ENCODE peak calls at places on chromosomes 1 and 21, in eight cellular contexts. W is thyroid gland; Q is stomach; T is CD8-positive, alpha-beta T cell; X is left ventricle myocardium inferior; Y is pancreas; D is lower lobe of right lung; F is hepatocyte. O is an unnamed sample.

GRCh38 chr1:3473381-3473844 is 18.9 kb downstream of the ARHGEF16 start:
- DNase-seq in W (no peak), Q (no peak), T (no peak), X (no peak), Y (no peak), D (no peak), F (no peak), O (no peak)

GRCh38 chr21:36909901-36910561 is 56.4 kb downstream of the HLCS start:
- DNase-seq in W (no peak), Q (no peak), T (no peak), X (no peak), Y (no peak), D (no peak), F (peak; percentile 81), O (no peak)

GRCh38 chr1:73674945-73675561 is 522.9 kb downstream of the LRRIQ3 start:
- DNase-seq in W (no peak), Q (no peak), T (no peak), X (no peak), Y (no peak), D (no peak), F (peak; percentile 25), O (no peak)

GRCh38 chr1:194568610-194569009 is 1382.2 kb upstream of the B3GALT2 start:
- DNase-seq in W (no peak), Q (no peak), T (no peak), X (no peak), Y (no peak), D (no peak), F (no peak), O (no peak)

GRCh38 chr1:151832318-151832984 is 849 bp upstream of the RORC start:
- DNase-seq in W (peak; percentile 99), Q (peak; percentile 98), T (no peak), X (peak; percentile 84), Y (peak; percentile 98), D (peak; percentile 93), F (peak; percentile 52), O (peak; percentile 88)

GRCh38 chr1:19458815-19459417 is 26.4 kb downstream of the CAPZB start:
- DNase-seq in W (peak; percentile 62), Q (peak; percentile 79), T (no peak), X (peak; percentile 59), Y (no peak), D (no peak), F (no peak), O (peak; percentile 71)

GRCh38 chr1:109170051-109170775 is 43.5 kb upstream of the SARS1 start:
- DNase-seq in W (no peak), Q (no peak), T (no peak), X (no peak), Y (no peak), D (no peak), F (no peak), O (no peak)

GRCh38 chr1:28577052-28577678 is 14.9 kb upstream of the RAB42 start:
- DNase-seq in W (no peak), Q (no peak), T (no peak), X (no peak), Y (no peak), D (no peak), F (no peak), O (no peak)

DNA sequence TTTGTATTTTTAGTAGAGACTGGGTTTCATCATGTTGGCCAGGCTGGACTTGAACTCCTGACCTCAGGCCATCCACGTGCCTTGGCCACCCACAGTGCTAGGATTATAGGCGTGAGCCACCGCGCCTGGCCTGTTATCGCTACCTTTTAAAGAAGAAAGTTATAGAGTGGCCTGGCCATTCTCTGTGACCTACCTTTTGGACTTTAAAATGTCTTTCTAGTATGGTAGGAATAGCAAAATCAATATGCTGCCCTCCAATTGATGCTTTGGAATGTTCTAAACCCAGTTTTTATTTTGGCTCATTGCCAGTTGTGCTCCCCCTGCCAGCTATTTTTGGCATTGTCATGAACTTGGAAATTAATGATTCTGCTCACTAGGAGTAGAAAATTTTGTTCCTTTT is 19.9 kb downstream of the HIPK1 start:
- DNase-seq in W (no peak), Q (no peak), T (no peak), X (no peak), Y (peak; percentile 50), D (no peak), F (no peak), O (no peak)
- TF ChIP-seq CTCF in W (peak; percentile 28), Q (no peak), T (peak; percentile 68), X (peak; percentile 43), Y (peak; percentile 16), D (peak; percentile 25), F (peak; percentile 29), O (no peak)

GRCh38 chr1:245055752-245056151 is 99.0 kb upstream of the KIF26B start:
- DNase-seq in W (no peak), Q (no peak), T (no peak), X (no peak), Y (no peak), D (no peak), F (no peak), O (no peak)
- H3K4me3 ChIP-seq in W (no peak overlapping the region), Q (no peak overlapping the region), T (no peak overlapping the region), X (no peak overlapping the region), Y (no peak overlapping the region), D (no peak overlapping the region), F (no peak overlapping the region), O (no peak overlapping the region)

GRCh38 chr1:198648584-198648983 is 9.7 kb downstream of the PTPRC start:
- DNase-seq in W (no peak), Q (no peak), T (no peak), X (no peak), Y (no peak), D (no peak), F (no peak), O (no peak)

GRCh38 chr1:198650506-198650905 is 11.7 kb downstream of the PTPRC start:
- DNase-seq in W (no peak), Q (no peak), T (no peak), X (no peak), Y (no peak), D (no peak), F (no peak), O (no peak)

GRCh38 chr1:198649598-198650338 is 10.9 kb downstream of the PTPRC start:
- DNase-seq in W (no peak), Q (no peak), T (no peak), X (no peak), Y (no peak), D (no peak), F (no peak), O (no peak)

GRCh38 chr1:198653815-198654413 is 15.1 kb downstream of the PTPRC start:
- DNase-seq in W (no peak), Q (no peak), T (no peak), X (no peak), Y (no peak), D (no peak), F (no peak), O (no peak)

DNA sequence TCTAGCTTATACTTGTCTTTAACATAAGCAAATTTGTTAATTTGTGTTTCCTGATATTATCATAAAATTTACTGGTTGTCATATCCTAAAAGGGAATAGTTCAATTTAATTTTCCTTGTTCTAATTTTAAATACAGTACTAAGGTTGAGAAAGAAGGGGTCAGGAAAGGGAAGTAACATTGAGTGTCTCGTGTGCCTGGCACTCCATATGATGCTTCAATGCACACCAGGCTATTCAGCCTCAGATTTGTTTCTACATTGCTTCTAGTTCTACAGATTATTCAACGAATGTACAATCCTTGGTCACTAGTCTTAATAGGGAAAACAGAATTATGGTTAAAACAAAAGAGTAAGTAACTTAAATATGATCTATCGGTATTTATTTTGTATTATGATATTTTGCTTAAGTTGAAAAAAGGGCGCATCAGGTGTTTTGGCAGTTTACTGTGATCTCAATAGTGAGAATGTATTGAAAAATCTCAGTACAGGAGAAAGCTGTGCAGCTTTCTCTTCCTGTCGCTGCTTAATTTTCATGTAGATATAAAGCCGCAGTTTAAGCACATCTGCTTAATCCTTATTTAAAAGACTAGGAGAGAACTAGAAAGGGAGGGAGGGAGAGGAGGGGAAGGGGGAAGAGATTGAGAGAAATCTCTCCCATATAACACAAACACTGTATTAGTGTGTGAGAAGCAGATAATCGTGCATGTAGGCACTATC is 13.0 kb downstream of the PTPRC start:
- DNase-seq in W (no peak), Q (no peak), T (no peak), X (no peak), Y (no peak), D (no peak), F (no peak), O (no peak)
- H3K4me1 ChIP-seq in W (no peaks in the 10 kb centered on the region), Q (peaks cover 2% of the 10 kb centered on the region), T (peaks cover 78% of the 10 kb centered on the region), X (no peaks in the 10 kb centered on the region), Y (no peaks in the 10 kb centered on the region), D (no peaks in the 10 kb centered on the region), F (peaks cover 1% of the 10 kb centered on the region), O (no peaks in the 10 kb centered on the region)

GRCh38 chr1:205584732-205585131 is 47.1 kb downstream of the ELK4 start:
- DNase-seq in W (no peak), Q (no peak), T (no peak), X (no peak), Y (no peak), D (no peak), F (no peak), O (peak; percentile 26)

GRCh38 chr1:205587576-205587975 is 44.2 kb downstream of the ELK4 start:
- DNase-seq in W (no peak), Q (no peak), T (no peak), X (no peak), Y (no peak), D (no peak), F (no peak), O (no peak)

GRCh38 chr1:205583461-205584130 is 48.2 kb downstream of the ELK4 start:
- DNase-seq in W (no peak), Q (no peak), T (no peak), X (no peak), Y (no peak), D (no peak), F (no peak), O (peak; percentile 18)

GRCh38 chr1:205585835-205586785 is 45.7 kb downstream of the ELK4 start:
- DNase-seq in W (no peak), Q (no peak), T (no peak), X (no peak), Y (no peak), D (no peak), F (no peak), O (no peak)

GRCh38 chr1:205585169-205585834 is 46.5 kb downstream of the ELK4 start:
- DNase-seq in W (no peak), Q (no peak), T (no peak), X (no peak), Y (no peak), D (no peak), F (no peak), O (no peak)
- TF ChIP-seq CTCF in W (no peak), Q (no peak), T (no peak), X (no peak), Y (no peak), D (no peak), F (no peak), O (no peak)

GRCh38 chr1:42689912-42690311 is 7.7 kb downstream of the YBX1 start:
- DNase-seq in W (no peak), Q (no peak), T (no peak), X (no peak), Y (no peak), D (no peak), F (no peak), O (no peak)

GRCh38 chr1:42684139-42684538 is 1.9 kb downstream of the YBX1 start:
- DNase-seq in W (no peak), Q (no peak), T (no peak), X (no peak), Y (no peak), D (no peak), F (no peak), O (peak; percentile 40)

GRCh38 chr1:42682739-42683529 is 716 bp downstream of the YBX1 start:
- DNase-seq in W (peak; percentile 76), Q (peak; percentile 82), T (peak; percentile 35), X (peak; percentile 70), Y (peak; percentile 68), D (peak; percentile 91), F (peak; percentile 92), O (peak; percentile 80)

GRCh38 chr1:42690477-42691156 is 8.4 kb downstream of the YBX1 start:
- DNase-seq in W (no peak), Q (no peak), T (no peak), X (no peak), Y (no peak), D (no peak), F (no peak), O (no peak)

GRCh38 chr1:42686418-42686817 is 4.2 kb downstream of the YBX1 start:
- DNase-seq in W (no peak), Q (no peak), T (no peak), X (no peak), Y (no peak), D (no peak), F (no peak), O (peak; percentile 33)
- H3K4me3 ChIP-seq in W (no peak overlapping the region), Q (no peak overlapping the region), T (no peak overlapping the region), X (peak overlapping the region; percentile 28), Y (no peak overlapping the region), D (no peak overlapping the region), F (no peak overlapping the region), O (no peak overlapping the region)